ENCODE peak calls at places on chromosome 2, in seven cellular contexts. I, E, X, N, C, S and D are unnamed samples.

GRCh38 chr2:148812306-148812705 is 62.7 kb upstream of the KIF5C start:
- DNase-seq in I (no peak), E (no peak), X (no peak), N (no peak), C (no peak), S (no peak), D (no peak)

GRCh38 chr2:223993634-223994232 is 36.5 kb downstream of the MRPL44 start:
- DNase-seq in I (peak), E (peak), X (peak), N (peak), C (peak), S (peak), D (peak)

GRCh38 chr2:225400060-225400511 is 576 bp downstream of the NYAP2 start:
- DNase-seq in I (peak), E (no peak), X (no peak), N (peak), C (peak), S (peak), D (peak)

GRCh38 chr2:225274751-225275150 is 124.8 kb upstream of the NYAP2 start:
- DNase-seq in I (peak), E (no peak), X (no peak), N (no peak), C (peak), S (no peak), D (peak)

GRCh38 chr2:26816893-26817292 is 31.0 kb downstream of the CENPA start:
- DNase-seq in I (no peak), E (no peak), X (peak), N (no peak), C (no peak), S (no peak), D (no peak)

GRCh38 chr2:240635116-240635997 is 10.1 kb downstream of the GPR35 start:
- DNase-seq in I (no peak), E (no peak), X (no peak), N (no peak), C (no peak), S (no peak), D (no peak)

GRCh38 chr2:172858473-172858745 is 122.8 kb downstream of the RAPGEF4 start:
- DNase-seq in I (no peak), E (no peak), X (no peak), N (no peak), C (no peak), S (no peak), D (no peak)

GRCh38 chr2:203619192-203619878 is 84.2 kb upstream of the RAPH1 start:
- DNase-seq in I (no peak), E (no peak), X (no peak), N (no peak), C (no peak), S (no peak), D (no peak)

GRCh38 chr2:167127135-167127534 is 238.9 kb downstream of the XIRP2 start:
- DNase-seq in I (peak), E (no peak), X (no peak), N (peak), C (peak), S (no peak), D (peak)

GRCh38 chr2:25368650-25369049 is 26.9 kb upstream of the DNMT3A start:
- DNase-seq in I (no peak), E (no peak), X (no peak), N (no peak), C (no peak), S (no peak), D (no peak)

GRCh38 chr2:239679755-239680154 is 278.9 kb upstream of the HDAC4 start:
- DNase-seq in I (no peak), E (no peak), X (no peak), N (no peak), C (no peak), S (no peak), D (no peak)

GRCh38 chr2:181421131-181421458 is 36.1 kb upstream of the ITGA4 start:
- DNase-seq in I (no peak), E (no peak), X (no peak), N (no peak), C (no peak), S (no peak), D (no peak)

GRCh38 chr2:147365577-147365976 is 479.3 kb upstream of the ACVR2A start:
- DNase-seq in I (no peak), E (no peak), X (no peak), N (no peak), C (no peak), S (peak), D (no peak)

GRCh38 chr2:103445356-103445755 is 683.5 kb downstream of the TMEM182 start:
- DNase-seq in I (peak), E (no peak), X (no peak), N (no peak), C (peak), S (no peak), D (peak)

GRCh38 chr2:8678731-8679566 is 2.9 kb upstream of the ID2 start:
- DNase-seq in I (peak), E (peak), X (peak), N (peak), C (peak), S (peak), D (peak)

GRCh38 chr2:98917031-98917459 is 19.0 kb downstream of the CRACDL start:
- DNase-seq in I (no peak), E (no peak), X (no peak), N (peak), C (no peak), S (no peak), D (no peak)

GRCh38 chr2:160375802-160376469 is 117.7 kb downstream of the RBMS1 start:
- DNase-seq in I (no peak), E (no peak), X (no peak), N (no peak), C (no peak), S (no peak), D (no peak)